ENCODE peak calls at places on chromosomes 7 and 10, in nine cellular contexts. A is mammary epithelial cell, X is upper lobe of left lung, Z is IMR-90, L is uterus, R is heart left ventricle, F is lower lobe of right lung, D is astrocyte, U is colonic mucosa. W is an unnamed sample.

GRCh38 chr7:121302214-121302745 is 26.5 kb upstream of the WNT16 start:
- DNase-seq in A (no peak), X (no peak), Z (peak; percentile 89), L (no peak), R (no peak), F (no peak), D (peak; percentile 73), U (no peak), W (no peak)

GRCh38 chr7:80721880-80722595 is 83.6 kb downstream of the CD36 start:
- DNase-seq in A (peak; percentile 76), X (peak; percentile 36), Z (peak; percentile 92), L (no peak), R (no peak), F (peak; percentile 52), D (peak; percentile 88), U (no peak), W (peak; percentile 87)

GRCh38 chr10:100774876-100775275 is 29.5 kb downstream of the PAX2 start:
- DNase-seq in A (no peak), X (no peak), Z (no peak), L (no peak), R (no peak), F (no peak), D (no peak), U (no peak), W (no peak)

GRCh38 chr7:82210422-82211184 is 233.0 kb downstream of the CACNA2D1 start:
- DNase-seq in A (peak; percentile 4), X (no peak), Z (peak; percentile 18), L (no peak), R (no peak), F (no peak), D (no peak), U (no peak), W (peak; percentile 52)

GRCh38 chr10:21526952-21527633 is 1.6 kb upstream of the SKIDA1 start:
- DNase-seq in A (peak; percentile 62), X (peak; percentile 66), Z (peak; percentile 58), L (peak; percentile 71), R (peak; percentile 87), F (peak; percentile 77), D (no peak), U (peak; percentile 64), W (peak; percentile 68)

GRCh38 chr7:139541600-139542307 is 18.3 kb downstream of the CLEC2L start:
- DNase-seq in A (no peak), X (no peak), Z (no peak), L (no peak), R (no peak), F (no peak), D (no peak), U (no peak), W (no peak)

GRCh38 chr10:91043173-91043910 is 122.5 kb upstream of the ANKRD1 start:
- DNase-seq in A (peak; percentile 12), X (no peak), Z (peak; percentile 16), L (no peak), R (no peak), F (no peak), D (no peak), U (no peak), W (peak; percentile 50)

GRCh38 chr7:129612112-129613015 is 844 bp downstream of the NRF1 start:
- DNase-seq in A (peak; percentile 22), X (peak; percentile 59), Z (peak; percentile 53), L (peak; percentile 45), R (peak; percentile 77), F (peak; percentile 72), D (no peak), U (peak; percentile 52), W (peak; percentile 61)

GRCh38 chr7:55020481-55020871 is 1.7 kb downstream of the EGFR start:
- DNase-seq in A (peak; percentile 93), X (peak; percentile 82), Z (peak; percentile 60), L (peak; percentile 74), R (no peak), F (peak; percentile 64), D (peak; percentile 70), U (peak; percentile 46), W (peak; percentile 72)

GRCh38 chr7:55021951-55022617 is 3.3 kb downstream of the EGFR start:
- DNase-seq in A (peak; percentile 55), X (no peak), Z (no peak), L (peak; percentile 26), R (no peak), F (no peak), D (peak; percentile 68), U (no peak), W (peak; percentile 60)

GRCh38 chr7:55024776-55025175 is 6.0 kb downstream of the EGFR start:
- DNase-seq in A (no peak), X (no peak), Z (peak; percentile 65), L (no peak), R (no peak), F (no peak), D (no peak), U (no peak), W (peak; percentile 70)

GRCh38 chr7:55021053-55021452 is 2.2 kb downstream of the EGFR start:
- DNase-seq in A (peak; percentile 32), X (no peak), Z (no peak), L (no peak), R (no peak), F (no peak), D (no peak), U (no peak), W (no peak)

DNA sequence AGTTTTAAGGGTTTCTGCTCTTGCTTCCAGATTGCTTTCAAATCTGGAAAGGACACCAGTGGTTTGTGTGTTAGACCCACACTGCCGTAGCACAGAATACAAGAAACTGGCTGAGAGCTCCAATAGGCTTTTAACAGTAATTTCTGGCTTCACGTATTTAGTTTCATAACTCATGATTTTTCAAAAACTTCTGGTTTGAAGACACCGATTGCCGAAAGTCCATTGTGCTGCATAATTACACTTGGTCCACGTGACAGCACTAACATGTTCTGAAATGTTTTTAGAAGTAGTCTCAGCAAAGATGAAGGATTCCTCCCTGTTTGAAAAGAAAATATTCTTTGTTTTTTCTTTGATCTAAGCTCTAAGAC is 3.8 kb downstream of the EGFR start:
- DNase-seq in A (no peak), X (no peak), Z (no peak), L (no peak), R (no peak), F (no peak), D (no peak), U (no peak), W (peak; percentile 61)
- H3K4me3 ChIP-seq in A (peak overlapping the region; percentile 83), X (no peak overlapping the region), Z (no peak overlapping the region), L (peak overlapping the region; percentile 9), R (no peak overlapping the region), F (peak overlapping the region; percentile 14), D (peak overlapping the region; percentile 69), U (no peak overlapping the region), W (peak overlapping the region; percentile 79)

GRCh38 chr10:110681023-110681681 is 37.0 kb downstream of the RBM20 start:
- DNase-seq in A (no peak), X (no peak), Z (peak; percentile 31), L (no peak), R (no peak), F (no peak), D (no peak), U (peak; percentile 23), W (no peak)
- TF ChIP-seq CTCF in A (no peak), X (peak; percentile 27), Z (peak; percentile 44), L (no peak), R (peak; percentile 41), F (peak; percentile 43), D (peak; percentile 57), U (peak; percentile 39), W (peak; percentile 44)

GRCh38 chr10:45558406-45558805 is 114.2 kb downstream of the ZFAND4 start:
- DNase-seq in A (no peak), X (no peak), Z (no peak), L (no peak), R (no peak), F (no peak), D (no peak), U (no peak), W (no peak)

GRCh38 chr10:45560262-45560661 is 112.3 kb downstream of the ZFAND4 start:
- DNase-seq in A (no peak), X (no peak), Z (no peak), L (no peak), R (no peak), F (no peak), D (no peak), U (no peak), W (no peak)

GRCh38 chr10:45555789-45556188 is 116.8 kb downstream of the ZFAND4 start:
- DNase-seq in A (no peak), X (no peak), Z (peak; percentile 18), L (no peak), R (no peak), F (no peak), D (no peak), U (no peak), W (peak; percentile 47)

GRCh38 chr10:45553613-45554012 is 119.0 kb downstream of the ZFAND4 start:
- DNase-seq in A (peak; percentile 59), X (no peak), Z (no peak), L (no peak), R (no peak), F (no peak), D (no peak), U (no peak), W (no peak)

DNA sequence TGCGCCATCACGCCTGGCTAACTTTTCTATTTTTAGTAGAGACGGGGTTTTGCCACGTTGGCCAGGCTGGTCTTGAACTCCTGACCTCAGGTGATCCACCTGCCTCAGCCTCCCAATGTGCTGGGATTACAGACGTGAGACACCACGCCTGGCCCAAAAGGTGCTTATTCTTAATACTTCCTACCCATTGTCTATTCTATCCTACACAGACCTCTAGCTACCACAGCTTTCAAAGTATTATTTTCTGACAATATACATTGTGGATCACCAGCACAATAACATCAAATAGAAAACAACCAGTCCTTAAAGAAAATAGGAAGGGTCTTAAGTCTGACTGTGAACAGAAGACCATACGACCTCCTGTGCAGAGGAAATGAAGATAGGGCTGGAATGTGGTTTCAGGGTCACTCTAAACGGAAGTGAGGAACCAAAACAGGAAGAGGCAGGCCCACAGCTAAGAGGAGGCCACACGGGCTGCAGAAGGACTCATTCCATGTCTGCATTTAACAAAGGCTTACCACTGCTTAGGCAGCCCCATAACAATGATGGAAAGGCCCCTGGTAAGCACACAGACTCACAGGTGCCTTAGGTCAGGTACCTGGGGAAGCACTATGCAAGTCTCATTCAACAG is 115.2 kb downstream of the ZFAND4 start:
- DNase-seq in A (no peak), X (peak; percentile 46), Z (no peak), L (no peak), R (no peak), F (no peak), D (no peak), U (no peak), W (no peak)
- H3K4me3 ChIP-seq in A (no peak overlapping the region), X (no peak overlapping the region), Z (no peak overlapping the region), L (no peak overlapping the region), R (no peak overlapping the region), F (no peak overlapping the region), D (no peak overlapping the region), U (no peak overlapping the region), W (no peak overlapping the region)

GRCh38 chr7:50588937-50589336 is 23.7 kb upstream of the DDC start:
- DNase-seq in A (no peak), X (no peak), Z (no peak), L (no peak), R (no peak), F (no peak), D (no peak), U (no peak), W (no peak)
- TF ChIP-seq CTCF in A (no peak), X (no peak), Z (no peak), L (no peak), R (no peak), F (no peak), D (no peak), U (no peak), W (peak; percentile 37)

W was measured in fibroblast of the aortic adventitia.